ENCODE peak calls at places on chromosomes 11 and 22, in nine cellular contexts. One of them, this sample, is unnamed.

GRCh38 chr11:70129051-70129592 is 51.0 kb downstream of the ANO1 start:
- DNase-seq in suprapubic skin: no peak
- DNase-seq in astrocyte of the spinal cord: no peak
- DNase-seq in activated T-cell treated with anti-CD3 and anti-CD28 coated beads, Interleukin-2, amount 50 U/mL, for 72 hours: no peak
- DNase-seq in glutamatergic neuron: no peak
- DNase-seq in skeletal muscle cell: no peak
- DNase-seq in OCI-LY7: no peak
- DNase-seq in HCT116: no peak
- DNase-seq in mesenchymal stem cell: no peak
- DNase-seq in this sample: no peak

GRCh38 chr11:45511566-45511965 is 153.9 kb downstream of the CHST1 start:
- DNase-seq in suprapubic skin: no peak
- DNase-seq in astrocyte of the spinal cord: no peak
- DNase-seq in activated T-cell treated with anti-CD3 and anti-CD28 coated beads, Interleukin-2, amount 50 U/mL, for 72 hours: no peak
- DNase-seq in glutamatergic neuron: peak
- DNase-seq in skeletal muscle cell: no peak
- DNase-seq in OCI-LY7: no peak
- DNase-seq in HCT116: no peak
- DNase-seq in mesenchymal stem cell: no peak
- DNase-seq in this sample: no peak

GRCh38 chr11:28836285-28837081 is 728.3 kb downstream of the METTL15 start:
- DNase-seq in suprapubic skin: no peak
- DNase-seq in astrocyte of the spinal cord: peak
- DNase-seq in activated T-cell treated with anti-CD3 and anti-CD28 coated beads, Interleukin-2, amount 50 U/mL, for 72 hours: no peak
- DNase-seq in glutamatergic neuron: no peak
- DNase-seq in skeletal muscle cell: peak
- DNase-seq in OCI-LY7: no peak
- DNase-seq in HCT116: no peak
- DNase-seq in mesenchymal stem cell: peak
- DNase-seq in this sample: peak

GRCh38 chr11:12258451-12258850 is 118.9 kb upstream of the PARVA start:
- DNase-seq in suprapubic skin: no peak
- DNase-seq in astrocyte of the spinal cord: peak
- DNase-seq in activated T-cell treated with anti-CD3 and anti-CD28 coated beads, Interleukin-2, amount 50 U/mL, for 72 hours: no peak
- DNase-seq in glutamatergic neuron: no peak
- DNase-seq in skeletal muscle cell: no peak
- DNase-seq in OCI-LY7: no peak
- DNase-seq in HCT116: no peak
- DNase-seq in mesenchymal stem cell: peak
- DNase-seq in this sample: no peak

GRCh38 chr22:38172489-38173155 is 9.0 kb downstream of the PLA2G6 start:
- DNase-seq in suprapubic skin: peak
- DNase-seq in astrocyte of the spinal cord: peak
- DNase-seq in activated T-cell treated with anti-CD3 and anti-CD28 coated beads, Interleukin-2, amount 50 U/mL, for 72 hours: peak
- DNase-seq in glutamatergic neuron: no peak
- DNase-seq in skeletal muscle cell: no peak
- DNase-seq in OCI-LY7: no peak
- DNase-seq in HCT116: no peak
- DNase-seq in mesenchymal stem cell: no peak
- DNase-seq in this sample: no peak

GRCh38 chr11:63920870-63921417 is 4.0 kb upstream of the RCOR2 start:
- DNase-seq in suprapubic skin: no peak
- DNase-seq in astrocyte of the spinal cord: no peak
- DNase-seq in activated T-cell treated with anti-CD3 and anti-CD28 coated beads, Interleukin-2, amount 50 U/mL, for 72 hours: peak
- DNase-seq in glutamatergic neuron: peak
- DNase-seq in skeletal muscle cell: no peak
- DNase-seq in OCI-LY7: peak
- DNase-seq in HCT116: no peak
- DNase-seq in mesenchymal stem cell: no peak
- DNase-seq in this sample: no peak

GRCh38 chr11:47354913-47355282 is 2.4 kb upstream of the MYBPC3 start:
- DNase-seq in suprapubic skin: no peak
- DNase-seq in astrocyte of the spinal cord: no peak
- DNase-seq in activated T-cell treated with anti-CD3 and anti-CD28 coated beads, Interleukin-2, amount 50 U/mL, for 72 hours: no peak
- DNase-seq in glutamatergic neuron: peak
- DNase-seq in skeletal muscle cell: no peak
- DNase-seq in OCI-LY7: no peak
- DNase-seq in HCT116: no peak
- DNase-seq in mesenchymal stem cell: no peak
- DNase-seq in this sample: no peak

GRCh38 chr11:47330002-47330911 is 22.2 kb downstream of the MYBPC3 start:
- DNase-seq in suprapubic skin: no peak
- DNase-seq in astrocyte of the spinal cord: peak
- DNase-seq in activated T-cell treated with anti-CD3 and anti-CD28 coated beads, Interleukin-2, amount 50 U/mL, for 72 hours: no peak
- DNase-seq in glutamatergic neuron: no peak
- DNase-seq in skeletal muscle cell: peak
- DNase-seq in OCI-LY7: peak
- DNase-seq in HCT116: no peak
- DNase-seq in mesenchymal stem cell: no peak
- DNase-seq in this sample: no peak

GRCh38 chr11:62193954-62194353 is 3.9 kb downstream of the SCGB1D1 start:
- DNase-seq in suprapubic skin: no peak
- DNase-seq in astrocyte of the spinal cord: no peak
- DNase-seq in activated T-cell treated with anti-CD3 and anti-CD28 coated beads, Interleukin-2, amount 50 U/mL, for 72 hours: no peak
- DNase-seq in glutamatergic neuron: no peak
- DNase-seq in skeletal muscle cell: no peak
- DNase-seq in OCI-LY7: no peak
- DNase-seq in HCT116: no peak
- DNase-seq in mesenchymal stem cell: no peak
- DNase-seq in this sample: no peak

GRCh38 chr11:10529279-10529678 is 11.7 kb downstream of the RNF141 start:
- DNase-seq in suprapubic skin: no peak
- DNase-seq in astrocyte of the spinal cord: no peak
- DNase-seq in activated T-cell treated with anti-CD3 and anti-CD28 coated beads, Interleukin-2, amount 50 U/mL, for 72 hours: no peak
- DNase-seq in glutamatergic neuron: no peak
- DNase-seq in skeletal muscle cell: no peak
- DNase-seq in OCI-LY7: no peak
- DNase-seq in HCT116: no peak
- DNase-seq in mesenchymal stem cell: peak
- DNase-seq in this sample: no peak

GRCh38 chr22:47125603-47126002 is 363.2 kb downstream of the TBC1D22A start:
- DNase-seq in suprapubic skin: peak
- DNase-seq in astrocyte of the spinal cord: no peak
- DNase-seq in activated T-cell treated with anti-CD3 and anti-CD28 coated beads, Interleukin-2, amount 50 U/mL, for 72 hours: no peak
- DNase-seq in glutamatergic neuron: peak
- DNase-seq in skeletal muscle cell: no peak
- DNase-seq in OCI-LY7: peak
- DNase-seq in HCT116: peak
- DNase-seq in mesenchymal stem cell: peak
- DNase-seq in this sample: no peak

GRCh38 chr11:61480936-61481335 is 27.6 kb upstream of the LRRC10B start:
- DNase-seq in suprapubic skin: no peak
- DNase-seq in astrocyte of the spinal cord: no peak
- DNase-seq in activated T-cell treated with anti-CD3 and anti-CD28 coated beads, Interleukin-2, amount 50 U/mL, for 72 hours: no peak
- DNase-seq in glutamatergic neuron: peak
- DNase-seq in skeletal muscle cell: no peak
- DNase-seq in OCI-LY7: no peak
- DNase-seq in HCT116: no peak
- DNase-seq in mesenchymal stem cell: peak
- DNase-seq in this sample: no peak

GRCh38 chr11:70628881-70629844 is 230.8 kb downstream of the CTTN start:
- DNase-seq in suprapubic skin: no peak
- DNase-seq in astrocyte of the spinal cord: no peak
- DNase-seq in activated T-cell treated with anti-CD3 and anti-CD28 coated beads, Interleukin-2, amount 50 U/mL, for 72 hours: no peak
- DNase-seq in glutamatergic neuron: no peak
- DNase-seq in skeletal muscle cell: no peak
- DNase-seq in OCI-LY7: no peak
- DNase-seq in HCT116: no peak
- DNase-seq in mesenchymal stem cell: no peak
- DNase-seq in this sample: no peak

GRCh38 chr11:130359419-130359818 is 44.7 kb upstream of the ZBTB44 start:
- DNase-seq in suprapubic skin: no peak
- DNase-seq in astrocyte of the spinal cord: no peak
- DNase-seq in activated T-cell treated with anti-CD3 and anti-CD28 coated beads, Interleukin-2, amount 50 U/mL, for 72 hours: no peak
- DNase-seq in glutamatergic neuron: no peak
- DNase-seq in skeletal muscle cell: no peak
- DNase-seq in OCI-LY7: no peak
- DNase-seq in HCT116: no peak
- DNase-seq in mesenchymal stem cell: no peak
- DNase-seq in this sample: no peak

GRCh38 chr11:10866893-10867331 is 9.1 kb upstream of the ZBED5 start:
- DNase-seq in suprapubic skin: no peak
- DNase-seq in astrocyte of the spinal cord: peak
- DNase-seq in activated T-cell treated with anti-CD3 and anti-CD28 coated beads, Interleukin-2, amount 50 U/mL, for 72 hours: no peak
- DNase-seq in glutamatergic neuron: no peak
- DNase-seq in skeletal muscle cell: peak
- DNase-seq in OCI-LY7: no peak
- DNase-seq in HCT116: no peak
- DNase-seq in mesenchymal stem cell: peak
- DNase-seq in this sample: peak

GRCh38 chr11:93738647-93739081 is 2.6 kb downstream of the TAF1D start:
- DNase-seq in suprapubic skin: no peak
- DNase-seq in astrocyte of the spinal cord: no peak
- DNase-seq in activated T-cell treated with anti-CD3 and anti-CD28 coated beads, Interleukin-2, amount 50 U/mL, for 72 hours: no peak
- DNase-seq in glutamatergic neuron: no peak
- DNase-seq in skeletal muscle cell: no peak
- DNase-seq in OCI-LY7: peak
- DNase-seq in HCT116: no peak
- DNase-seq in mesenchymal stem cell: peak
- DNase-seq in this sample: no peak

GRCh38 chr11:46697303-46697702 is 3.1 kb downstream of the ARHGAP1 start:
- DNase-seq in suprapubic skin: no peak
- DNase-seq in astrocyte of the spinal cord: no peak
- DNase-seq in activated T-cell treated with anti-CD3 and anti-CD28 coated beads, Interleukin-2, amount 50 U/mL, for 72 hours: no peak
- DNase-seq in glutamatergic neuron: no peak
- DNase-seq in skeletal muscle cell: no peak
- DNase-seq in OCI-LY7: no peak
- DNase-seq in HCT116: no peak
- DNase-seq in mesenchymal stem cell: peak
- DNase-seq in this sample: no peak

GRCh38 chr11:69554849-69555248 is 73.4 kb downstream of the LINC01488 start:
- DNase-seq in suprapubic skin: no peak
- DNase-seq in astrocyte of the spinal cord: no peak
- DNase-seq in activated T-cell treated with anti-CD3 and anti-CD28 coated beads, Interleukin-2, amount 50 U/mL, for 72 hours: no peak
- DNase-seq in glutamatergic neuron: peak
- DNase-seq in skeletal muscle cell: no peak
- DNase-seq in OCI-LY7: no peak
- DNase-seq in HCT116: no peak
- DNase-seq in mesenchymal stem cell: no peak
- DNase-seq in this sample: no peak

GRCh38 chr11:27274854-27275395 is 88.1 kb downstream of the CCDC34 start:
- DNase-seq in suprapubic skin: no peak
- DNase-seq in astrocyte of the spinal cord: no peak
- DNase-seq in activated T-cell treated with anti-CD3 and anti-CD28 coated beads, Interleukin-2, amount 50 U/mL, for 72 hours: no peak
- DNase-seq in glutamatergic neuron: no peak
- DNase-seq in skeletal muscle cell: no peak
- DNase-seq in OCI-LY7: no peak
- DNase-seq in HCT116: no peak
- DNase-seq in mesenchymal stem cell: no peak
- DNase-seq in this sample: no peak

GRCh38 chr22:26887456-26887855 is 230.1 kb downstream of the MIAT start:
- DNase-seq in suprapubic skin: no peak
- DNase-seq in astrocyte of the spinal cord: peak
- DNase-seq in activated T-cell treated with anti-CD3 and anti-CD28 coated beads, Interleukin-2, amount 50 U/mL, for 72 hours: no peak
- DNase-seq in glutamatergic neuron: no peak
- DNase-seq in skeletal muscle cell: peak
- DNase-seq in OCI-LY7: no peak
- DNase-seq in HCT116: no peak
- DNase-seq in mesenchymal stem cell: peak
- DNase-seq in this sample: peak

GRCh38 chr11:125957623-125958330 is 11.9 kb downstream of the VSIG10L2 start:
- DNase-seq in suprapubic skin: no peak
- DNase-seq in astrocyte of the spinal cord: no peak
- DNase-seq in activated T-cell treated with anti-CD3 and anti-CD28 coated beads, Interleukin-2, amount 50 U/mL, for 72 hours: no peak
- DNase-seq in glutamatergic neuron: no peak
- DNase-seq in skeletal muscle cell: no peak
- DNase-seq in OCI-LY7: no peak
- DNase-seq in HCT116: no peak
- DNase-seq in mesenchymal stem cell: no peak
- DNase-seq in this sample: no peak

GRCh38 chr22:19174106-19175025 is 4.2 kb downstream of the SLC25A1 start:
- DNase-seq in suprapubic skin: peak
- DNase-seq in astrocyte of the spinal cord: peak
- DNase-seq in activated T-cell treated with anti-CD3 and anti-CD28 coated beads, Interleukin-2, amount 50 U/mL, for 72 hours: no peak
- DNase-seq in glutamatergic neuron: no peak
- DNase-seq in skeletal muscle cell: peak
- DNase-seq in OCI-LY7: peak
- DNase-seq in HCT116: no peak
- DNase-seq in mesenchymal stem cell: peak
- DNase-seq in this sample: peak

GRCh38 chr11:75606099-75606498 is 44.0 kb downstream of the SERPINH1 start:
- DNase-seq in suprapubic skin: no peak
- DNase-seq in astrocyte of the spinal cord: no peak
- DNase-seq in activated T-cell treated with anti-CD3 and anti-CD28 coated beads, Interleukin-2, amount 50 U/mL, for 72 hours: no peak
- DNase-seq in glutamatergic neuron: no peak
- DNase-seq in skeletal muscle cell: no peak
- DNase-seq in OCI-LY7: no peak
- DNase-seq in HCT116: no peak
- DNase-seq in mesenchymal stem cell: no peak
- DNase-seq in this sample: no peak

GRCh38 chr22:22684605-22685561 is 40.5 kb downstream of the GGTLC2 start:
- DNase-seq in suprapubic skin: no peak
- DNase-seq in astrocyte of the spinal cord: peak
- DNase-seq in activated T-cell treated with anti-CD3 and anti-CD28 coated beads, Interleukin-2, amount 50 U/mL, for 72 hours: peak
- DNase-seq in glutamatergic neuron: peak
- DNase-seq in skeletal muscle cell: peak
- DNase-seq in OCI-LY7: peak
- DNase-seq in HCT116: no peak
- DNase-seq in mesenchymal stem cell: peak
- DNase-seq in this sample: peak

GRCh38 chr22:19812910-19813309 is 41.8 kb downstream of the GNB1L start:
- DNase-seq in suprapubic skin: no peak
- DNase-seq in astrocyte of the spinal cord: no peak
- DNase-seq in activated T-cell treated with anti-CD3 and anti-CD28 coated beads, Interleukin-2, amount 50 U/mL, for 72 hours: no peak
- DNase-seq in glutamatergic neuron: no peak
- DNase-seq in skeletal muscle cell: no peak
- DNase-seq in OCI-LY7: no peak
- DNase-seq in HCT116: no peak
- DNase-seq in mesenchymal stem cell: no peak
- DNase-seq in this sample: no peak

GRCh38 chr11:9315078-9315688 is 790 bp upstream of the TMEM41B start:
- DNase-seq in suprapubic skin: no peak
- DNase-seq in astrocyte of the spinal cord: peak
- DNase-seq in activated T-cell treated with anti-CD3 and anti-CD28 coated beads, Interleukin-2, amount 50 U/mL, for 72 hours: no peak
- DNase-seq in glutamatergic neuron: peak
- DNase-seq in skeletal muscle cell: no peak
- DNase-seq in OCI-LY7: no peak
- DNase-seq in HCT116: no peak
- DNase-seq in mesenchymal stem cell: no peak
- DNase-seq in this sample: no peak

GRCh38 chr22:28799125-28799833 is 1.1 kb downstream of the XBP1 start:
- DNase-seq in suprapubic skin: peak
- DNase-seq in astrocyte of the spinal cord: peak
- DNase-seq in activated T-cell treated with anti-CD3 and anti-CD28 coated beads, Interleukin-2, amount 50 U/mL, for 72 hours: peak
- DNase-seq in glutamatergic neuron: no peak
- DNase-seq in skeletal muscle cell: peak
- DNase-seq in OCI-LY7: peak
- DNase-seq in HCT116: peak
- DNase-seq in mesenchymal stem cell: peak
- DNase-seq in this sample: peak

GRCh38 chr11:40337118-40337517 is 1122.3 kb downstream of the LRRC4C start:
- DNase-seq in suprapubic skin: no peak
- DNase-seq in astrocyte of the spinal cord: peak
- DNase-seq in activated T-cell treated with anti-CD3 and anti-CD28 coated beads, Interleukin-2, amount 50 U/mL, for 72 hours: no peak
- DNase-seq in glutamatergic neuron: no peak
- DNase-seq in skeletal muscle cell: no peak
- DNase-seq in OCI-LY7: no peak
- DNase-seq in HCT116: no peak
- DNase-seq in mesenchymal stem cell: peak
- DNase-seq in this sample: peak

GRCh38 chr22:44755418-44755817 is 3.0 kb downstream of the ARHGAP8 start:
- DNase-seq in suprapubic skin: no peak
- DNase-seq in astrocyte of the spinal cord: no peak
- DNase-seq in activated T-cell treated with anti-CD3 and anti-CD28 coated beads, Interleukin-2, amount 50 U/mL, for 72 hours: no peak
- DNase-seq in glutamatergic neuron: no peak
- DNase-seq in skeletal muscle cell: no peak
- DNase-seq in OCI-LY7: no peak
- DNase-seq in HCT116: no peak
- DNase-seq in mesenchymal stem cell: no peak
- DNase-seq in this sample: no peak

GRCh38 chr22:49972163-49973017 is 11.8 kb downstream of the PIM3 start:
- DNase-seq in suprapubic skin: peak
- DNase-seq in astrocyte of the spinal cord: no peak
- DNase-seq in activated T-cell treated with anti-CD3 and anti-CD28 coated beads, Interleukin-2, amount 50 U/mL, for 72 hours: no peak
- DNase-seq in glutamatergic neuron: peak
- DNase-seq in skeletal muscle cell: no peak
- DNase-seq in OCI-LY7: no peak
- DNase-seq in HCT116: no peak
- DNase-seq in mesenchymal stem cell: no peak
- DNase-seq in this sample: no peak

GRCh38 chr11:80432051-80432450 is 991.2 kb upstream of the TENM4 start:
- DNase-seq in suprapubic skin: no peak
- DNase-seq in astrocyte of the spinal cord: no peak
- DNase-seq in activated T-cell treated with anti-CD3 and anti-CD28 coated beads, Interleukin-2, amount 50 U/mL, for 72 hours: no peak
- DNase-seq in glutamatergic neuron: no peak
- DNase-seq in skeletal muscle cell: no peak
- DNase-seq in OCI-LY7: no peak
- DNase-seq in HCT116: no peak
- DNase-seq in mesenchymal stem cell: no peak
- DNase-seq in this sample: no peak